ENCODE peak calls at places on chromosomes 12 and 14, in six cellular contexts. K is heart left ventricle; L is PC-3; J is CD8-positive, alpha-beta T cell; Y is RWPE1; N is stomach. W is an unnamed sample.

GRCh38 chr14:30882431-30882830 is 8.1 kb downstream of the COCH start:
- DNase-seq in Y (no peak), K (no peak), L (no peak), N (no peak), J (no peak), W (no peak)

GRCh38 chr14:50821471-50822464 is 9.2 kb downstream of the NIN start:
- DNase-seq in Y (peak; percentile 53), N (peak; percentile 41), K (no peak), J (peak; percentile 79), L (no peak), W (no peak)

GRCh38 chr12:100058482-100059029 is 73.8 kb upstream of the ANKS1B start:
- DNase-seq in Y (peak; percentile 43), L (peak; percentile 68), N (no peak), K (no peak), J (no peak), W (no peak)

GRCh38 chr12:124410354-124411175 is 115.7 kb downstream of the RFLNA start:
- DNase-seq in L (no peak), N (no peak), J (no peak), Y (no peak), K (peak; percentile 77), W (no peak)

GRCh38 chr12:49767333-49767732 is 26.0 kb downstream of the TMBIM6 start:
- DNase-seq in N (no peak), L (no peak), J (no peak), K (no peak), Y (no peak), W (no peak)

GRCh38 chr14:76191297-76191696 is 39.6 kb downstream of the GPATCH2L start:
- DNase-seq in N (no peak), L (no peak), J (no peak), Y (no peak), K (peak; percentile 34), W (no peak)

GRCh38 chr14:60102389-60102788 is 10.7 kb downstream of the PCNX4 start:
- DNase-seq in K (no peak), N (no peak), J (no peak), Y (no peak), L (peak; percentile 73), W (no peak)

GRCh38 chr14:104795781-104796681 is 483 bp upstream of the AKT1 start:
- DNase-seq in K (peak; percentile 74), L (peak; percentile 48), J (peak; percentile 44), Y (peak; percentile 76), N (peak; percentile 68), W (no peak)

GRCh38 chr12:54444202-54444601 is 25.1 kb upstream of the ITGA5 start:
- DNase-seq in J (no peak), K (no peak), N (no peak), L (peak; percentile 27), Y (no peak), W (no peak)

GRCh38 chr14:47208434-47208833 is 467.0 kb downstream of the MDGA2 start:
- DNase-seq in K (no peak), Y (no peak), L (no peak), J (no peak), N (no peak), W (no peak)

GRCh38 chr12:79897617-79898016 is 37.3 kb downstream of the PPP1R12A start:
- DNase-seq in K (no peak), L (peak; percentile 94), J (no peak), Y (peak; percentile 66), N (no peak), W (no peak)

GRCh38 chr12:10718279-10718821 is 4.8 kb downstream of the YBX3 start:
- DNase-seq in K (no peak), Y (peak; percentile 8), L (peak; percentile 44), N (no peak), J (no peak), W (no peak)

GRCh38 chr12:29024117-29024516 is 125.0 kb upstream of the FAR2 start:
- DNase-seq in Y (peak; percentile 9), N (no peak), J (no peak), L (peak; percentile 61), K (no peak), W (no peak)

GRCh38 chr12:65608319-65608916 is 215.9 kb upstream of the HMGA2 start:
- DNase-seq in K (no peak), Y (peak; percentile 38), L (peak; percentile 74), N (no peak), J (no peak), W (no peak)

GRCh38 chr14:40909906-40910305 is 696.8 kb upstream of the LRFN5 start:
- DNase-seq in L (no peak), K (no peak), N (no peak), Y (no peak), J (no peak), W (no peak)

GRCh38 chr14:81246561-81247270 is 26.0 kb upstream of the GTF2A1 start:
- DNase-seq in J (no peak), K (no peak), Y (peak; percentile 17), N (no peak), L (peak; percentile 69), W (no peak)

GRCh38 chr14:96502621-96503251 is 554 bp downstream of the PAPOLA start:
- DNase-seq in L (peak; percentile 23), J (peak; percentile 27), N (peak; percentile 59), Y (peak; percentile 49), K (peak; percentile 59), W (peak; percentile 85)

GRCh38 chr14:60632777-60633176 is 16.5 kb downstream of the SIX1 start:
- DNase-seq in J (no peak), Y (no peak), L (peak; percentile 27), N (no peak), K (no peak), W (no peak)

GRCh38 chr14:26255213-26255612 is 342.6 kb downstream of the NOVA1 start:
- DNase-seq in L (peak; percentile 37), N (no peak), J (no peak), Y (peak; percentile 1), K (no peak), W (no peak)
- TF ChIP-seq CTCF in L (peak; percentile 58), N (no peak), J (no peak), Y (peak; percentile 16), K (peak; percentile 18), W (peak; percentile 8)

GRCh38 chr12:2118061-2118460 is 65.3 kb downstream of the CACNA1C start:
- DNase-seq in N (no peak), Y (no peak), K (no peak), L (no peak), J (no peak), W (no peak)
- TF ChIP-seq CTCF in N (no peak), Y (no peak), K (no peak), L (no peak), J (no peak), W (no peak)

DNA sequence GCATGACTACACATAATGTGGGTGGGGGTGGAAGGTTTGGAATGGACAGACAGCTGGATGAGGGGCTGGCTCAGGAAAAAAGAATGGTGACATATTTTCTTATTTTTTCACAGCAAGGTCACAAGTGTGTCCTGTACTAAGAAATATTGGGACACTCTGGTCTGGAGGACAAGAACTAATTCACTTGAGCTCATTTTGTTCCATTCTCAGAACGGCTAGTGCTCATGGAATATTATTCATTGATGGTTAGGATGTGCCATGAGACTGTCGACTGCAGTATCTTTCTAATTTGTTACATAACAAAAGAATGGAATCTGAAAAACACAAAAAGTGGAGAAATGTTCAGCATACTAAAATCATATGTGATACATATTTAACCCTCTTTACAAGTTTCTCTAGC is 149.5 kb downstream of the BMP4 start:
- DNase-seq in J (no peak), N (no peak), Y (no peak), L (no peak), K (no peak), W (no peak)
- TF ChIP-seq CTCF in J (no peak), N (no peak), Y (no peak), L (no peak), K (no peak), W (no peak)

DNA sequence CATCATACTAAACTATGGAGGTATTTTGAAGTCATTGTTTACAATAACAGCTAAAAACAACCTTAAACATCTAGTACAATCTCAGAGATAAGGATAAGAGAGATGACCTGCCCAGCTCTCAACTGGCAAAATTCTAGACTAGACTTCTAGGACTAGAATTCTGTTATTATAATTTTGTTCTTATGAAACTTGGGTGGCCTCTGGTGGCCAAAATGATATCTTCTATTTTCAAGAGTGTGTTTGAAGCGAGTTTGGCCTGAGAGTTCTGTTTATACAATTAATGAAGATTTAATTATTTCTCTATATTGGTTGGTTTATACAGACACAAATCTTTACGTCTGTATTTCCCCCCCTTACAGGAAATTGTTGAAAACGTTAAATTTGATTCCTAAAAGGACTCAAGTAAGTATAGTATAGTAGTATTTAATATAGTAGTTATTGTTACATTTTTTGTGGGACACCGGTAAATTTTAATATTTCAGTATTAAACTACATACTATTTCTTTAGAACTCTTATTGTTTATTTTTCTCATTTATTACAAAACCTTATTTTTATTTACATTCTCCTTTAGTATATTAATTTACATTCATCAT is 6.4 kb downstream of the PPHLN1 start:
- DNase-seq in N (no peak), L (peak; percentile 67), K (no peak), Y (peak; percentile 53), J (no peak), W (no peak)
- TF ChIP-seq CTCF in N (peak; percentile 47), L (peak; percentile 73), K (peak; percentile 71), Y (peak; percentile 71), J (peak; percentile 78), W (peak; percentile 73)

DNA sequence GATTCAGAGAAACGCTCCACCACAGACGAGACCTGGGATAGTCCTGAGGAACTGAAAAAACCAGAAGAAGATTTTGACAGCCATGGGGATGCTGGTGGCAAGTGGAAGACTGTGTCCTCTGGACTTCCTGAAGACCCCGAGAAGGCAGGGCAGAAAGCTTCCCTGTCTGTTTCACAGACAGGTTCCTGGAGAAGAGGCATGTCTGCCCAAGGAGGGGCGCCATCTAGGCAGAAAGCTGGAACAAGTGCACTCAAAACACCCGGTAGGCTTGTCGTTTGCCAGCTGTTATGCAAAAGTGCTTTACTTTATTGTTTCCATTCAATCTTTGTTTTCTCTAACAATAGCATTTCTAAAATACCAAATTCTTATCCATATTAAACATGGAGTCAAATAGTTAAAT is 287.3 kb downstream of the NAV3 start:
- DNase-seq in L (no peak), K (no peak), J (no peak), Y (no peak), N (no peak), W (no peak)
- TF ChIP-seq CTCF in L (peak; percentile 45), K (no peak), J (no peak), Y (no peak), N (no peak), W (no peak)

DNA sequence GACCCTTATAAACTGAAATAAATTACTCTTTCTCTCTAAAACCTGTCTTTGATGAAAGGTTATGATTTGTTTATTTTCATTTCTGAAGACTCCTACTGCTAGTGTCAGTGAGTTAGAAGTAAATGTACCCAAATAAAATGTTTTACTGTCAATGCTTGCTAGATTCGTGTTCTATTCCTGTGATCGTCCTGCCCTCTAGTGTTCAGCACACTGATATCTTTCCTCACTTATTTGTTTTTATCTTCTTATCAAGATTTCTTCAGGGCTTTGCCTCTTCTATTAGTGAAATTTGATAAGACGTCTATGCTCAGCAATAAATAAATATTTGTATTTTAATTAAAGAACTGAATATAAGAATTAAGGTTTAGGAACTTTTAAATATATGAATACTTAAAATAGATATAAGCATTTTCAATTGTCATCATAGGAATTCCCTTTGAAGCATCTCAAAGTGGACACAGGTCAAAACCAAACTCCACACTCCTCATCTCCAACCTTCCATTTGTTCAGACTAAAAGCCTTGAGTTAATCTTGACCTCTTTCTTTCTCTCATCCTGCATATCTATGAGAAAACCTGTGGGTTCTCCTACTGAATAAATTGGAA is 75.8 kb downstream of the C12orf50 start:
- DNase-seq in J (no peak), L (peak; percentile 53), N (no peak), Y (peak; percentile 34), K (no peak), W (no peak)
- TF ChIP-seq CTCF in J (no peak), L (peak; percentile 81), N (no peak), Y (peak; percentile 61), K (peak; percentile 50), W (peak; percentile 80)

W was measured in osteocyte.